ENCODE peak calls at places on chromosomes 12 and 14, in seven cellular contexts. One of them, this sample, is unnamed.

GRCh38 chr14:61493239-61493638 is 171.9 kb downstream of the PRKCH start:
- DNase-seq in GM12865: no peak
- DNase-seq in mesenchymal stem cell: peak
- DNase-seq in left ventricle myocardium superior: no peak
- DNase-seq in A549: peak
- DNase-seq in BE2C: no peak
- DNase-seq in stimulated activated CD8-positive, alpha-beta memory T cell treated with anti-CD3 and anti-CD28 coated beads, Interleukin-4, amount 100 ng/mL, for 1 hour: no peak
- DNase-seq in this sample: peak

GRCh38 chr12:57983150-57983857 is 41.9 kb downstream of the ATP23 start:
- DNase-seq in GM12865: peak
- DNase-seq in mesenchymal stem cell: peak
- DNase-seq in left ventricle myocardium superior: no peak
- DNase-seq in A549: peak
- DNase-seq in BE2C: peak
- DNase-seq in stimulated activated CD8-positive, alpha-beta memory T cell treated with anti-CD3 and anti-CD28 coated beads, Interleukin-4, amount 100 ng/mL, for 1 hour: no peak
- DNase-seq in this sample: peak

GRCh38 chr12:118404876-118405521 is 28.6 kb downstream of the SUDS3 start:
- DNase-seq in GM12865: peak
- DNase-seq in mesenchymal stem cell: peak
- DNase-seq in left ventricle myocardium superior: peak
- DNase-seq in A549: peak
- DNase-seq in BE2C: peak
- DNase-seq in stimulated activated CD8-positive, alpha-beta memory T cell treated with anti-CD3 and anti-CD28 coated beads, Interleukin-4, amount 100 ng/mL, for 1 hour: peak
- DNase-seq in this sample: peak

GRCh38 chr14:38197001-38197760 is 10.5 kb upstream of the SSTR1 start:
- DNase-seq in GM12865: no peak
- DNase-seq in mesenchymal stem cell: no peak
- DNase-seq in left ventricle myocardium superior: no peak
- DNase-seq in A549: no peak
- DNase-seq in BE2C: no peak
- DNase-seq in stimulated activated CD8-positive, alpha-beta memory T cell treated with anti-CD3 and anti-CD28 coated beads, Interleukin-4, amount 100 ng/mL, for 1 hour: no peak
- DNase-seq in this sample: no peak

GRCh38 chr14:89236846-89237245 is 180.2 kb downstream of the FOXN3 start:
- DNase-seq in GM12865: no peak
- DNase-seq in mesenchymal stem cell: no peak
- DNase-seq in left ventricle myocardium superior: no peak
- DNase-seq in A549: no peak
- DNase-seq in BE2C: no peak
- DNase-seq in stimulated activated CD8-positive, alpha-beta memory T cell treated with anti-CD3 and anti-CD28 coated beads, Interleukin-4, amount 100 ng/mL, for 1 hour: no peak
- DNase-seq in this sample: no peak

GRCh38 chr12:40583743-40584142 is 108.5 kb upstream of the CNTN1 start:
- DNase-seq in GM12865: no peak
- DNase-seq in mesenchymal stem cell: no peak
- DNase-seq in left ventricle myocardium superior: no peak
- DNase-seq in A549: no peak
- DNase-seq in BE2C: no peak
- DNase-seq in stimulated activated CD8-positive, alpha-beta memory T cell treated with anti-CD3 and anti-CD28 coated beads, Interleukin-4, amount 100 ng/mL, for 1 hour: no peak
- DNase-seq in this sample: no peak

GRCh38 chr14:105602243-105602750 is 75.9 kb downstream of the TMEM121 start:
- DNase-seq in GM12865: no peak
- DNase-seq in mesenchymal stem cell: no peak
- DNase-seq in left ventricle myocardium superior: no peak
- DNase-seq in A549: no peak
- DNase-seq in BE2C: no peak
- DNase-seq in stimulated activated CD8-positive, alpha-beta memory T cell treated with anti-CD3 and anti-CD28 coated beads, Interleukin-4, amount 100 ng/mL, for 1 hour: no peak
- DNase-seq in this sample: no peak

GRCh38 chr12:82525616-82526015 is 161.1 kb upstream of the TMTC2 start:
- DNase-seq in GM12865: no peak
- DNase-seq in mesenchymal stem cell: no peak
- DNase-seq in left ventricle myocardium superior: no peak
- DNase-seq in A549: no peak
- DNase-seq in BE2C: no peak
- DNase-seq in stimulated activated CD8-positive, alpha-beta memory T cell treated with anti-CD3 and anti-CD28 coated beads, Interleukin-4, amount 100 ng/mL, for 1 hour: no peak
- DNase-seq in this sample: no peak

GRCh38 chr14:84340938-84341337 is 1189.0 kb upstream of the FLRT2 start:
- DNase-seq in GM12865: no peak
- DNase-seq in mesenchymal stem cell: peak
- DNase-seq in left ventricle myocardium superior: no peak
- DNase-seq in A549: no peak
- DNase-seq in BE2C: no peak
- DNase-seq in stimulated activated CD8-positive, alpha-beta memory T cell treated with anti-CD3 and anti-CD28 coated beads, Interleukin-4, amount 100 ng/mL, for 1 hour: no peak
- DNase-seq in this sample: no peak

GRCh38 chr12:122072031-122072970 is 6.3 kb upstream of the MLXIP start:
- DNase-seq in GM12865: no peak
- DNase-seq in mesenchymal stem cell: peak
- DNase-seq in left ventricle myocardium superior: peak
- DNase-seq in A549: peak
- DNase-seq in BE2C: peak
- DNase-seq in stimulated activated CD8-positive, alpha-beta memory T cell treated with anti-CD3 and anti-CD28 coated beads, Interleukin-4, amount 100 ng/mL, for 1 hour: no peak
- DNase-seq in this sample: peak

This sample was measured in H4.